ENCODE peak calls at places on chromosomes 7 and 10, in five cellular contexts. X is epithelial cell of esophagus, B is astrocyte, O is cardiac muscle cell, S is adrenal gland. P is an unnamed sample.

GRCh38 chr10:22022257-22023051 is 18.9 kb upstream of the DNAJC1 start:
- DNase-seq in X (no peak), B (no peak), O (peak; percentile 93), S (peak; percentile 65), P (no peak)

GRCh38 chr10:126798649-126799048 is 106.6 kb upstream of the DOCK1 start:
- DNase-seq in X (peak; percentile 8), B (no peak), O (no peak), S (no peak), P (no peak)

GRCh38 chr7:139423091-139423490 is 60.4 kb downstream of the KLRG2 start:
- DNase-seq in X (no peak), B (no peak), O (peak; percentile 10), S (no peak), P (no peak)

GRCh38 chr7:3495530-3495929 is 194.5 kb downstream of the SDK1 start:
- DNase-seq in X (no peak), B (no peak), O (peak; percentile 32), S (no peak), P (no peak)

GRCh38 chr7:87152897-87153641 is 816 bp downstream of the DMTF1 start:
- DNase-seq in X (peak; percentile 55), B (no peak), O (peak; percentile 38), S (peak; percentile 64), P (no peak)

GRCh38 chr10:78712147-78712546 is 356.6 kb upstream of the ZMIZ1 start:
- DNase-seq in X (no peak), B (no peak), O (no peak), S (no peak), P (no peak)

GRCh38 chr7:84178013-84178412 is 16.6 kb downstream of the SEMA3A start:
- DNase-seq in X (peak; percentile 57), B (peak; percentile 47), O (no peak), S (no peak), P (no peak)

GRCh38 chr7:8232999-8233847 is 28.7 kb downstream of the ICA1 start:
- DNase-seq in X (peak; percentile 28), B (peak; percentile 34), O (no peak), S (no peak), P (peak; percentile 59)

DNA sequence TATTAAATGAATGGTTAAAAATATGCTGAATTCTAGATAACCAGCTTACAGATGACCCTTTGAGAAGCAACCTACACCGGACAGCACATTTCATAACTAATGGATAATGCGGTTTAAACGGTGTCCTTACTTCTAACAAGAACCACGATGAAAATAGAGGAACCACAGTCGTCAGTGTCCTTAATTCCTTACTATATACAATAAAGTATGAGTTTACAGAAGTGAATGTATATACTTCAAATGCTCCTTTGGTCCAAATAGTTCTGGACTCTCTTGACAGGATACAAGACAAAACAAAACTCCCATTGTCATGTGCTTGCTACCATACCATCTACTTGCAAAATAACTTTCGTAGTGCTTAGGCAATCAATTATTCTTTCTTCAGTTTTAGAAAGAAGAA is 2.4 kb downstream of the NAMPT start:
- DNase-seq in X (no peak), B (no peak), O (no peak), S (no peak), P (no peak)
- H3K4me3 ChIP-seq in X (peak overlapping the region; percentile 93), B (no peak overlapping the region), O (no peak overlapping the region), S (no peak overlapping the region), P (no peak overlapping the region)

GRCh38 chr7:29143698-29144203 is 2.6 kb downstream of the CPVL start:
- DNase-seq in X (no peak), B (no peak), O (no peak), S (no peak), P (no peak)

GRCh38 chr7:29145553-29146081 is 720 bp downstream of the CPVL start:
- DNase-seq in X (no peak), B (no peak), O (no peak), S (no peak), P (no peak)

GRCh38 chr7:29147821-29148220 is 1.5 kb upstream of the CPVL start:
- DNase-seq in X (no peak), B (no peak), O (no peak), S (no peak), P (no peak)

GRCh38 chr7:29146082-29146706 is at the start of gene CPVL:
- DNase-seq in X (no peak), B (no peak), O (no peak), S (peak; percentile 63), P (peak; percentile 88)

GRCh38 chr7:29146888-29147609 is 712 bp upstream of the CPVL start:
- DNase-seq in X (no peak), B (peak; percentile 6), O (no peak), S (no peak), P (no peak)
- H3K4me3 ChIP-seq in X (no peak overlapping the region), B (peak overlapping the region; percentile 65), O (peak overlapping the region; percentile 45), S (no peak overlapping the region), P (peak overlapping the region; percentile 93)

GRCh38 chr7:74094224-74095095 is 10.9 kb downstream of the LIMK1 start:
- DNase-seq in X (peak; percentile 90), B (peak; percentile 94), O (peak; percentile 88), S (peak; percentile 93), P (no peak)

GRCh38 chr7:74087791-74088453 is 4.3 kb downstream of the LIMK1 start:
- DNase-seq in X (no peak), B (no peak), O (no peak), S (no peak), P (no peak)

GRCh38 chr7:74093671-74094223 is 10.1 kb downstream of the LIMK1 start:
- DNase-seq in X (no peak), B (no peak), O (no peak), S (no peak), P (no peak)

GRCh38 chr7:74092964-74093339 is 9.3 kb downstream of the LIMK1 start:
- DNase-seq in X (no peak), B (no peak), O (peak; percentile 39), S (peak; percentile 72), P (no peak)

GRCh38 chr7:74092321-74092963 is 8.8 kb downstream of the LIMK1 start:
- DNase-seq in X (no peak), B (no peak), O (no peak), S (no peak), P (no peak)
- H3K4me3 ChIP-seq in X (no peak overlapping the region), B (no peak overlapping the region), O (no peak overlapping the region), S (no peak overlapping the region), P (no peak overlapping the region)

GRCh38 chr7:55254242-55254595 is 110.9 kb upstream of the LANCL2 start:
- DNase-seq in X (no peak), B (no peak), O (no peak), S (no peak), P (no peak)
- H3K4me3 ChIP-seq in X (peak overlapping the region; percentile 37), B (peak overlapping the region; percentile 70), O (peak overlapping the region; percentile 38), S (no peak overlapping the region), P (no peak overlapping the region)

DNA sequence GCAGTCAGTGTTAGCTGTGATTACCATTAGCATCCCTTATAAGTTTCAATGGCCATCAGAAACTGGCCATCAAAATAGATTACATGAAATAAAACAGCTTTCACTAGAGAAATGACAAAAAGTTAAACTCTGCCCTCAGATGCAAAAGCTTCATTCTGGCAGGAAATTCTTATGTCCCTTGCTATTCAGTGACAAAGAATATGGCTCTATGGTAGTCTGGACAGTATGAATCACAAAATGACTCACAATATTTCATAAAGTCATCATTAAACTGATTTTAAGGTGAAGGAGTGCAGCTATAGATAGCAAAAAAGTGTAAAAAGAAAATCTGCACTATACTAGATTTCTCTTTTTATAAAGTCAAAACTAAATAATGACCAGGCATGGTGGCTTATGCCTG is 43.4 kb downstream of the NSUN6 start:
- DNase-seq in X (peak; percentile 59), B (peak; percentile 5), O (no peak), S (no peak), P (no peak)
- H3K4me3 ChIP-seq in X (no peak overlapping the region), B (no peak overlapping the region), O (no peak overlapping the region), S (no peak overlapping the region), P (no peak overlapping the region)

GRCh38 chr10:28668363-28669226 is 8.7 kb upstream of the BAMBI start:
- DNase-seq in X (peak; percentile 69), B (peak; percentile 41), O (peak; percentile 79), S (no peak), P (no peak)
- H3K4me3 ChIP-seq in X (peak overlapping the region; percentile 47), B (peak overlapping the region; percentile 67), O (peak overlapping the region; percentile 43), S (no peak overlapping the region), P (peak overlapping the region; percentile 33)

GRCh38 chr7:142857625-142858024 is 2.7 kb downstream of the EPHB6 start:
- DNase-seq in X (no peak), B (no peak), O (no peak), S (no peak), P (no peak)
- H3K4me3 ChIP-seq in X (no peak overlapping the region), B (no peak overlapping the region), O (no peak overlapping the region), S (no peak overlapping the region), P (no peak overlapping the region)

DNA sequence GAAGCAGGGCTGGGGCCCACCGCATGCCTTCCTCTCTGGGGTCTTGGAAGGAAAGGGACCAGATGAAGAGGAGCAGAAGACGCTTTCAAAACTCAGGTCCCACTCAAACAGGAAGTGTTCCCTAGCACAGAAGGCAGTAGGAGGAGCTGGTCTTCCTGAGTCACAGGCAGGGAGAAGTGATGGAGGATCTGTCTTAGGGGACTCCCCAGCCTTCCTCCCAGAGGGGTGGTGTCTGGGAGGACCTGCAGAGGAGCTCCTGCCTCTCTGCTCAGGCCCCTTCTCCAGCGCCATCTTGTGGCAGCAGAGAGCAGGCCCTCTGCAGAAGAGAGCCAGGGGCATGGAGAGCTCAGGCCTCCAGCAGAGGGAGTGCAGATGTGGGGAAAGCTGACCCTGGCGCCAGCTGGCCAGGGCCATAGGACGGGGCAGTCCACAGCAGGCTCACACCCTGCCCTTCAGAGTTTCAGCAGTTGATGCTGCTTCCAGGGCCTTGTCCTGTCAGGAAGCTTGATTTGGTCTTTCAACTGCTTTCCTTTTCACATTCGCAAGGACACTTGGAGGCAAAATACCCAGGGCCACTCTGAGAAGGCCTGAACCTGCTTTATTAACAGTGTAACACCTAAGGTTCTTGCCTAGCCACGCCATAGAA is 62.2 kb upstream of the TARP start:
- DNase-seq in X (peak; percentile 73), B (peak; percentile 75), O (peak; percentile 90), S (peak; percentile 89), P (peak; percentile 80)
- H3K4me3 ChIP-seq in X (no peak overlapping the region), B (no peak overlapping the region), O (no peak overlapping the region), S (no peak overlapping the region), P (peak overlapping the region; percentile 20)

DNA sequence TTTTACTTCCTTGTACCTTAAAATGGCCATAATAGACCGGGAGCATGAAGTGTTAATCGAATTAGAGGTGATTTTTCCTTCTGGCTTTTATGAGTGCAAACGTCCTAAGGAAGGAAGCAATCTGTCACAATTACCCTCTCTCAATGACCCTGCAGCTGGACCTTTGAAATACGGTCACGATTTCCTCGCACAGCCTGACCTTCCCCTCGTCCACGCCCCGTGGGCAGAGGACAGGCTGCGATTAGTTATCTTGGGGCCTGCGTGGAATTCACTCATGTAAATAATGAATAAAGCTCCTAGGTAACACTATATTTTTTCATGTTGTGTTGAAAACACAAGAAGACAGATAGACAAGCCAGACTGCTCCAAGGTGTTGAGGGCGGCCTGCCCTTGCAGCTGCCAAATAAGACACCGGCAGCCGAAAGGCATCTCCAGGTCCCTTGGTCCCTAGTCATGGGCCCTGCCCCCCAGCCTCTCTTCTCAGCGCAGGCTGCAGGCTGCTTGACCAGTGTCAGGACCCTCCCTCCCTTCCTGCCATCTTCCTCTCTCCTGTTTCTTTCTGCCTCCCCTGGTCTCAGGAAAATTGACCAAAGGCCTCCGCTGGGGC is 199.9 kb downstream of the TCERG1L start:
- DNase-seq in X (no peak), B (no peak), O (no peak), S (no peak), P (no peak)
- H3K4me3 ChIP-seq in X (no peak overlapping the region), B (no peak overlapping the region), O (no peak overlapping the region), S (no peak overlapping the region), P (no peak overlapping the region)

P was measured in Jurkat, Clone E6-1.